ENCODE peak calls at places on chromosomes 13 and 19, in six cellular contexts. W is AG08395, H is AG10803, P is GM04504, T is GM23338, K is amygdala. N is an unnamed sample.

GRCh38 chr19:48835734-48836088 is 580 bp downstream of the HSD17B14 start:
- DNase-seq in K (peak), H (peak), P (peak), T (peak), W (peak), N (peak)

GRCh38 chr19:1672038-1672768 is 19.8 kb upstream of the TCF3 start:
- DNase-seq in K (no peak), H (peak), W (peak), P (no peak), T (peak), N (peak)

GRCh38 chr19:21202865-21203494 is 61.1 kb downstream of the ZNF431 start:
- DNase-seq in K (no peak), T (peak), W (peak), H (peak), P (peak), N (peak)

GRCh38 chr19:58196911-58197616 is 14.2 kb downstream of the ZNF274 start:
- DNase-seq in T (peak), K (no peak), H (no peak), W (no peak), P (peak), N (no peak)

GRCh38 chr13:112072531-112073244 is 5.7 kb downstream of the SOX1 start:
- DNase-seq in K (no peak), H (no peak), W (no peak), T (peak), P (no peak), N (peak)

GRCh38 chr13:54852831-54853230 is 1824.2 kb downstream of the OLFM4 start:
- DNase-seq in K (no peak), H (no peak), T (no peak), P (no peak), W (no peak), N (no peak)

GRCh38 chr19:14450168-14450874 is 17.2 kb downstream of the PKN1 start:
- DNase-seq in K (no peak), T (peak), H (no peak), P (no peak), W (peak), N (peak)

GRCh38 chr13:106230450-106230849 is 305.0 kb downstream of the EFNB2 start:
- DNase-seq in K (no peak), P (no peak), T (no peak), H (peak), W (peak), N (no peak)

N was measured in nephron progenitor cell.